ENCODE peak calls at places on chromosomes 1 and 21, in six cellular contexts. R is transverse colon, T is H9, W is fibroblast of pulmonary artery, G is esophagus squamous epithelium, Q is GM12878. F is an unnamed sample.

GRCh38 chr1:203035111-203036000 is 9.1 kb downstream of the PPFIA4 start:
- DNase-seq in R (no peak), T (peak), W (no peak), G (no peak), Q (no peak), F (no peak)

GRCh38 chr1:22691354-22691753 is 19.3 kb upstream of the EPHB2 start:
- DNase-seq in R (no peak), T (no peak), W (no peak), G (no peak), Q (no peak), F (no peak)

GRCh38 chr1:81806432-81806770 is 5.7 kb downstream of the ADGRL2 start:
- DNase-seq in R (no peak), T (no peak), W (no peak), G (no peak), Q (no peak), F (no peak)

GRCh38 chr21:37592496-37592895 is 225.9 kb downstream of the DYRK1A start:
- DNase-seq in R (no peak), T (peak), W (no peak), G (no peak), Q (no peak), F (no peak)

GRCh38 chr21:45078877-45079281 is 4.5 kb downstream of the ADARB1 start:
- DNase-seq in R (peak), T (no peak), W (peak), G (no peak), Q (no peak), F (no peak)

GRCh38 chr1:222896630-222897526 is 82.0 kb downstream of the DISP1 start:
- DNase-seq in R (no peak), T (no peak), W (peak), G (no peak), Q (no peak), F (no peak)

GRCh38 chr1:83889707-83890106 is 109.2 kb downstream of the TTLL7 start:
- DNase-seq in R (no peak), T (no peak), W (peak), G (no peak), Q (no peak), F (no peak)

GRCh38 chr1:151001592-151001991 is 5.1 kb downstream of the MINDY1 start:
- DNase-seq in R (no peak), T (no peak), W (no peak), G (no peak), Q (no peak), F (no peak)

GRCh38 chr1:110380667-110381283 is 10.1 kb downstream of the SLC16A4 start:
- DNase-seq in R (no peak), T (no peak), W (peak), G (no peak), Q (no peak), F (no peak)

GRCh38 chr1:246959944-246960693 is 28.4 kb upstream of the AHCTF1 start:
- DNase-seq in R (no peak), T (no peak), W (peak), G (no peak), Q (peak), F (no peak)

GRCh38 chr1:23613191-23614126 is 54.2 kb upstream of the ID3 start:
- DNase-seq in R (peak), T (no peak), W (no peak), G (no peak), Q (no peak), F (no peak)

GRCh38 chr1:90068611-90069280 is 73.8 kb downstream of the ZNF326 start:
- DNase-seq in R (no peak), T (no peak), W (no peak), G (no peak), Q (no peak), F (no peak)

GRCh38 chr21:31235671-31236450 is 108.2 kb downstream of the TIAM1 start:
- DNase-seq in R (no peak), T (no peak), W (peak), G (no peak), Q (no peak), F (no peak)

GRCh38 chr1:221758455-221758854 is 16.6 kb upstream of the DUSP10 start:
- DNase-seq in R (no peak), T (no peak), W (no peak), G (no peak), Q (no peak), F (no peak)

GRCh38 chr1:88741413-88741812 is 57.3 kb downstream of the PKN2 start:
- DNase-seq in R (no peak), T (no peak), W (peak), G (no peak), Q (no peak), F (no peak)

GRCh38 chr1:3992103-3992556 is 92.1 kb upstream of the C1orf174 start:
- DNase-seq in R (no peak), T (no peak), W (no peak), G (no peak), Q (peak), F (no peak)

GRCh38 chr1:109556563-109556962 is 8.1 kb downstream of the GNAI3 start:
- DNase-seq in R (no peak), T (no peak), W (no peak), G (no peak), Q (no peak), F (no peak)

GRCh38 chr1:211589782-211590721 is 11.1 kb upstream of the SLC30A1 start:
- DNase-seq in R (no peak), T (no peak), W (peak), G (no peak), Q (no peak), F (peak)

GRCh38 chr1:221740941-221741363 is 937 bp downstream of the DUSP10 start:
- DNase-seq in R (peak), T (no peak), W (peak), G (no peak), Q (no peak), F (no peak)

GRCh38 chr1:3777647-3778589 is 5.4 kb downstream of the SMIM1 start:
- DNase-seq in R (no peak), T (no peak), W (no peak), G (no peak), Q (no peak), F (no peak)

GRCh38 chr21:45971487-45972352 is 9.8 kb upstream of the COL6A1 start:
- DNase-seq in R (peak), T (no peak), W (peak), G (no peak), Q (no peak), F (no peak)

GRCh38 chr1:117166076-117166475 is 44.5 kb upstream of the TRIM45 start:
- DNase-seq in R (no peak), T (no peak), W (peak), G (no peak), Q (no peak), F (no peak)

GRCh38 chr1:78668427-78668826 is 18.8 kb downstream of the IFI44 start:
- DNase-seq in R (no peak), T (no peak), W (no peak), G (no peak), Q (no peak), F (no peak)

GRCh38 chr1:236172041-236172579 is 29.8 kb downstream of the GPR137B start:
- DNase-seq in R (no peak), T (no peak), W (no peak), G (no peak), Q (no peak), F (no peak)

GRCh38 chr1:236175642-236176336 is 33.5 kb downstream of the GPR137B start:
- DNase-seq in R (no peak), T (no peak), W (no peak), G (no peak), Q (no peak), F (no peak)

GRCh38 chr1:236176337-236177336 is 34.3 kb downstream of the GPR137B start:
- DNase-seq in R (no peak), T (no peak), W (peak), G (no peak), Q (no peak), F (peak)

GRCh38 chr1:236168716-236169429 is 26.5 kb downstream of the GPR137B start:
- DNase-seq in R (no peak), T (peak), W (peak), G (no peak), Q (no peak), F (peak)

DNA sequence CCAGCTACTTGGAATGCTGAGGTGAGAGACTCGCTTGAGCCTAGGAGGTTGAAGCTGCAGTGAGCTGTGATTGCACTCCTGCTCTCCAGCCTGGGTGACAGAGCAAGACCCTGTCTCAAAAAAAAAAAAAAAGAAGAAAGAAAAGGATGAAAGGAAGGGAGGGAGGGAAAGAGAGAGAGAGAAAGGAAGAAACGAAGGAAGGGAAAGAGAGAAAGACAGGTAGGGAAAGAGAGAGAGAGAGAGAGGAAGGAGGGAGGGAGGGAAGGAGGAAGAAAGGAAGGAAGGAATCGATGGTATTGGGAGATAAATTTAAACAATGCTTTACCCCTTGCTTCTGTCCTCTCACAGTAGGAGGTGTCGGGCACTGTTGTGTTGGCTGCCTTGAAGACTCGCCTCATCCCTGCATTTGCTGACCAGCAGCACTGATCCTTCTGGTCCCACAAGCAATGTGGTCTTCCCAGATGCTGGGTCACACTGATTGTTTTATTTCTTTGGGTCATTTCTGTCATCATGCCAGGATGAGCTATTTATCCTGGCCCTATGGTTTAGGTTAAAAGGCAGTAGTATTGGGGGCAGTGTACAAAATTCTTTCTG is 30.9 kb downstream of the GPR137B start:
- DNase-seq in R (no peak), T (no peak), W (no peak), G (no peak), Q (no peak), F (no peak)
- TF ChIP-seq CTCF in R (no peak), T (no peak), W (no peak), G (no peak), Q (no peak), F (no peak)

GRCh38 chr1:160124709-160125478 is 9.3 kb downstream of the ATP1A2 start:
- DNase-seq in R (no peak), T (no peak), W (peak), G (no peak), Q (no peak), F (peak)
- TF ChIP-seq CTCF in R (no peak), T (peak), W (no peak), G (peak), Q (no peak), F (peak)

GRCh38 chr1:31691951-31692350 is 11.9 kb downstream of the COL16A1 start:
- DNase-seq in R (no peak), T (no peak), W (no peak), G (no peak), Q (no peak), F (no peak)
- TF ChIP-seq CTCF in R (no peak), T (no peak), W (no peak), G (no peak), Q (no peak), F (no peak)

GRCh38 chr1:92913093-92913819 is 48.0 kb downstream of the DIPK1A start:
- DNase-seq in R (no peak), T (no peak), W (no peak), G (no peak), Q (no peak), F (no peak)
- TF ChIP-seq CTCF in R (no peak), T (no peak), W (no peak), G (no peak), Q (no peak), F (no peak)

GRCh38 chr1:16924919-16925477 is 3.3 kb downstream of the CROCC start:
- DNase-seq in R (no peak), T (peak), W (no peak), G (no peak), Q (no peak), F (no peak)
- TF ChIP-seq CTCF in R (peak), T (peak), W (no peak), G (peak), Q (no peak), F (no peak)

GRCh38 chr21:39726133-39726532 is 18.9 kb upstream of the IGSF5 start:
- DNase-seq in R (no peak), T (no peak), W (no peak), G (no peak), Q (no peak), F (no peak)
- TF ChIP-seq CTCF in R (no peak), T (peak), W (no peak), G (no peak), Q (no peak), F (no peak)

GRCh38 chr1:237799762-237800474 is 90.8 kb downstream of the ZP4 start:
- DNase-seq in R (peak), T (peak), W (peak), G (no peak), Q (peak), F (peak)
- TF ChIP-seq CTCF in R (peak), T (peak), W (peak), G (peak), Q (peak), F (peak)

GRCh38 chr1:58946390-58946789 is 162.5 kb upstream of the JUN start:
- DNase-seq in R (no peak), T (no peak), W (no peak), G (no peak), Q (no peak), F (no peak)

GRCh38 chr1:58949551-58950220 is 165.8 kb upstream of the JUN start:
- DNase-seq in R (no peak), T (no peak), W (no peak), G (no peak), Q (no peak), F (no peak)

GRCh38 chr1:58948671-58949070 is 164.8 kb upstream of the JUN start:
- DNase-seq in R (no peak), T (no peak), W (no peak), G (no peak), Q (no peak), F (no peak)

DNA sequence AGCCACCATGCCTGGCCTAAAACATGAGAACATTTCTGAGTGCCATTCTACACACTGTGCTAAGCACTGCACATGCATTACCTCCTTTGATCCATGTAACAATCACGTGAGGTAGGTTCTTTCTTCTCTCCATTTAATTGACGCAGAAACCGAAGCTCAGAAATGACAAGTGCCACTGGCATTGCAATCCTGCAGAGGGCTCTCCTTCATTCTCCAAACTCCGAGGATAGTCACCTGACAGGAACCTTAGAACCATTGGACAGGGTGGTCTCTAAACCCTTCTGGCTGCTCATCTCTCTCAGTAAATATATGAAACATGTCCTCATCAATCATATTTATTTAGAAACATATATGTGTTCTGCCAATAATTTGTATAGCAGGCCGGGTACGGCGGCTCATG is 167.1 kb upstream of the JUN start:
- DNase-seq in R (no peak), T (no peak), W (no peak), G (no peak), Q (no peak), F (no peak)
- TF ChIP-seq CTCF in R (no peak), T (peak), W (no peak), G (no peak), Q (no peak), F (no peak)

DNA sequence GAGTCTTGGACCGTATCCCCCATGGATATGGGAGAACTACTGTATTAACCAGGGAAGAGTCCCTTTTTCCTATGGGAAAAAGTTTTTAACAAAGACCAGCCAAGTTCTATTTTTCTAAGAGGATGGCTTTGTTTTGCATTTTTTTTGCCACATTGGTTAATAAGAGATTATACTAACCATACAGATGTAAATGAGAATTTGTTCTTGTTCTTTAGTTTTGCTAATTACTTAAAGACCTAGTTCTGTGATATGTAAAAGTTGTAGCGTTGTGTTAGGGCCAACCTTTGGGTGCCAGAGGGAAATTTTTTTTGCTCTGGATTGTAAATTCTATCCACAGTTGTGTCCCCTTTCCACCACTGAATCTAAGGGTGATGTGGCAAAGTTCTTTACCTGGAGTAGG is 2.8 kb downstream of the SOAT1 start:
- DNase-seq in R (no peak), T (no peak), W (no peak), G (no peak), Q (no peak), F (no peak)
- TF ChIP-seq CTCF in R (no peak), T (no peak), W (no peak), G (no peak), Q (no peak), F (no peak)